ENCODE peak calls at places on chromosomes 3 and 15, in six cellular contexts. Q, P, C, T, M and U are unnamed samples.

GRCh38 chr3:52032702-52033408 is 23.5 kb downstream of the DUSP7 start:
- DNase-seq in M (no peak), T (no peak), P (peak), Q (no peak), C (no peak), U (no peak)

GRCh38 chr15:45393851-45394250 is 15.5 kb upstream of the GATM start:
- DNase-seq in M (peak), P (no peak), T (no peak), Q (peak), C (no peak), U (no peak)

GRCh38 chr3:8509961-8510360 is 8.3 kb downstream of the LMCD1 start:
- DNase-seq in Q (peak), T (no peak), P (no peak), C (peak), M (peak), U (peak)

GRCh38 chr3:136277634-136278033 is 27.5 kb downstream of the PCCB start:
- DNase-seq in Q (no peak), P (no peak), C (no peak), M (peak), T (no peak), U (no peak)

GRCh38 chr3:129345281-129345680 is 66.6 kb downstream of the HMCES start:
- DNase-seq in M (no peak), P (no peak), T (no peak), C (no peak), Q (no peak), U (no peak)

GRCh38 chr15:90839187-90840071 is 29.0 kb upstream of the FURIN start:
- DNase-seq in P (peak), T (peak), M (peak), Q (no peak), C (no peak), U (no peak)

GRCh38 chr3:170044795-170045244 is 7.0 kb downstream of the GPR160 start:
- DNase-seq in M (no peak), P (peak), Q (no peak), C (no peak), T (peak), U (no peak)

GRCh38 chr3:102235679-102236078 is 199.1 kb upstream of the ZPLD1 start:
- DNase-seq in Q (peak), M (peak), C (no peak), T (no peak), P (no peak), U (no peak)

GRCh38 chr3:34012102-34012461 is 213.7 kb downstream of the PDCD6IP start:
- DNase-seq in C (peak), Q (peak), P (no peak), T (no peak), M (peak), U (peak)

GRCh38 chr3:48507256-48508061 is 3.5 kb upstream of the SHISA5 start:
- DNase-seq in Q (peak), C (peak), T (peak), M (peak), P (peak), U (peak)

GRCh38 chr3:50591196-50591741 is 20.3 kb downstream of the CISH start:
- DNase-seq in T (no peak), Q (no peak), P (no peak), M (no peak), C (no peak), U (no peak)

GRCh38 chr3:183378008-183378407 is 50.4 kb downstream of the MCF2L2 start:
- DNase-seq in P (no peak), Q (no peak), C (no peak), T (no peak), M (no peak), U (no peak)

GRCh38 chr15:64762546-64762945 is 12.8 kb downstream of the RBPMS2 start:
- DNase-seq in C (no peak), M (no peak), Q (no peak), T (no peak), P (no peak), U (no peak)

GRCh38 chr3:40035177-40035576 is 225.8 kb downstream of the MYRIP start:
- DNase-seq in P (no peak), C (no peak), Q (peak), M (peak), T (no peak), U (no peak)

GRCh38 chr15:67085818-67086649 is 20.6 kb downstream of the SMAD3 start:
- DNase-seq in Q (peak), M (peak), C (no peak), T (no peak), P (no peak), U (no peak)

GRCh38 chr3:185737740-185738680 is 86.8 kb downstream of the IGF2BP2 start:
- DNase-seq in P (no peak), T (no peak), M (no peak), Q (peak), C (no peak), U (no peak)

GRCh38 chr3:54916722-54917121 is 11.1 kb downstream of the LRTM1 start:
- DNase-seq in C (no peak), M (peak), Q (peak), T (no peak), P (no peak), U (no peak)

GRCh38 chr3:25911525-25912295 is 121.8 kb downstream of the OXSM start:
- DNase-seq in Q (no peak), P (no peak), C (no peak), T (no peak), M (no peak), U (no peak)

GRCh38 chr3:81302045-81302444 is 459.4 kb downstream of the GBE1 start:
- DNase-seq in Q (peak), T (peak), P (peak), M (peak), C (peak), U (peak)